ENCODE peak calls at places on chromosomes 11 and 22, in five cellular contexts. L is nephron progenitor cell, Z is germinal center, P is NCI-H146, J is mucosa of gallbladder. R is an unnamed sample.

GRCh38 chr11:27401760-27402316 is 38.8 kb upstream of the CCDC34 start:
- DNase-seq in L (no peak), Z (no peak), P (no peak), J (peak), R (no peak)

GRCh38 chr22:45584121-45584570 is 81.5 kb downstream of the FBLN1 start:
- DNase-seq in L (no peak), Z (no peak), P (no peak), J (no peak), R (no peak)

GRCh38 chr11:94734563-94735275 is 33.4 kb upstream of the AMOTL1 start:
- DNase-seq in L (peak), Z (no peak), P (peak), J (no peak), R (no peak)

GRCh38 chr22:26573026-26573662 is 16.8 kb downstream of the TPST2 start:
- DNase-seq in L (no peak), Z (no peak), P (no peak), J (peak), R (no peak)

GRCh38 chr11:34748036-34748435 is 127.1 kb downstream of the EHF start:
- DNase-seq in L (no peak), Z (no peak), P (no peak), J (no peak), R (no peak)

GRCh38 chr11:1636291-1636950 is 6.8 kb downstream of the KRTAP5-5 start:
- DNase-seq in L (no peak), Z (no peak), P (no peak), J (no peak), R (no peak)

GRCh38 chr11:69130586-69131566 is 24.9 kb upstream of the SMIM38 start:
- DNase-seq in L (no peak), Z (no peak), P (no peak), J (no peak), R (no peak)

GRCh38 chr11:66950113-66950535 is 8.1 kb downstream of the PC start:
- DNase-seq in L (peak), Z (no peak), P (peak), J (no peak), R (peak)

GRCh38 chr11:71300187-71300586 is 47.8 kb upstream of the SHANK2 start:
- DNase-seq in L (no peak), Z (no peak), P (no peak), J (peak), R (no peak)

GRCh38 chr11:59574932-59575904 is 40.4 kb downstream of the OSBP start:
- DNase-seq in L (no peak), Z (no peak), P (no peak), J (no peak), R (no peak)

GRCh38 chr11:72724021-72724561 is 28.1 kb downstream of the ARAP1 start:
- DNase-seq in L (no peak), Z (no peak), P (no peak), J (no peak), R (no peak)

GRCh38 chr11:123253909-123254308 is 58.9 kb upstream of the CLMP start:
- DNase-seq in L (no peak), Z (no peak), P (no peak), J (no peak), R (no peak)

GRCh38 chr11:69924308-69925161 is 105.3 kb upstream of the FGF3 start:
- DNase-seq in L (no peak), Z (no peak), P (no peak), J (no peak), R (no peak)

GRCh38 chr22:23509571-23510302 is 70.4 kb downstream of the IGLL1 start:
- DNase-seq in L (no peak), Z (no peak), P (no peak), J (no peak), R (no peak)

R was measured in HEK293T.